ENCODE peak calls at places on chromosomes 16 and 17, in six cellular contexts. L is adrenal gland, F is heart left ventricle, U is tibial nerve, C is spleen, I is body of pancreas. D is an unnamed sample. For H3K9me3, the result is how much of the 10 kb centered on the place peaks cover.

GRCh38 chr17:75013077-75013391 is 564 bp downstream of the MRPL58 start:
- DNase-seq in C (no peak), L (no peak), I (no peak), F (no peak), U (no peak), D (no peak)

GRCh38 chr17:17032131-17032692 is 10.0 kb upstream of the MPRIP start:
- DNase-seq in L (peak), U (no peak), I (peak), F (peak), C (peak), D (no peak)

GRCh38 chr17:76382305-76382802 is 2.1 kb upstream of the SPHK1 start:
- DNase-seq in F (no peak), C (peak), L (no peak), I (peak), U (no peak), D (no peak)

GRCh38 chr17:49523706-49524472 is 28.8 kb downstream of the NGFR start:
- DNase-seq in I (no peak), U (no peak), C (peak), F (no peak), L (no peak), D (no peak)

GRCh38 chr16:74485916-74486315 is 64.6 kb upstream of the CLEC18B start:
- DNase-seq in L (no peak), I (no peak), F (no peak), U (no peak), C (no peak), D (no peak)

GRCh38 chr17:38617074-38617860 is 11.5 kb upstream of the SRCIN1 start:
- DNase-seq in F (no peak), L (no peak), U (no peak), I (no peak), C (peak), D (no peak)

GRCh38 chr17:49694847-49695697 is 12.7 kb downstream of the SLC35B1 start:
- DNase-seq in I (peak), C (peak), U (peak), L (peak), F (peak), D (peak)

GRCh38 chr16:72927199-72928088 is 120.5 kb downstream of the ZFHX3 start:
- DNase-seq in F (no peak), C (peak), L (no peak), I (no peak), U (no peak), D (no peak)

GRCh38 chr17:42519546-42520444 is 16.2 kb upstream of the NAGLU start:
- DNase-seq in L (peak), F (peak), I (peak), U (peak), C (peak), D (peak)

GRCh38 chr17:42891539-42892152 is 9.0 kb upstream of the G6PC1 start:
- DNase-seq in F (peak), I (no peak), L (peak), C (no peak), U (peak), D (peak)

GRCh38 chr17:44968225-44969143 is at the start of gene C1QL1:
- DNase-seq in L (peak), U (peak), C (peak), F (peak), I (peak), D (peak)

GRCh38 chr16:63922563-63922962 is 1199.3 kb downstream of the CDH11 start:
- DNase-seq in U (no peak), C (no peak), L (no peak), I (no peak), F (no peak), D (no peak)

GRCh38 chr16:53154513-53154912 is 99.7 kb downstream of the CHD9 start:
- DNase-seq in C (no peak), I (no peak), L (no peak), U (no peak), F (no peak), D (no peak)

GRCh38 chr17:58097384-58098088 is 14.3 kb downstream of the DYNLL2 start:
- DNase-seq in L (no peak), U (no peak), C (no peak), F (no peak), I (no peak), D (no peak)

GRCh38 chr17:6555331-6556120 is 829 bp downstream of the PITPNM3 start:
- DNase-seq in L (peak), I (peak), F (no peak), C (no peak), U (no peak), D (no peak)

GRCh38 chr17:50608700-50609375 is 25.8 kb upstream of the ABCC3 start:
- DNase-seq in I (no peak), C (no peak), F (no peak), L (no peak), U (no peak), D (no peak)

GRCh38 chr17:61259360-61259759 is 140.3 kb upstream of the TBX2 start:
- DNase-seq in U (no peak), C (no peak), I (no peak), L (no peak), F (no peak), D (no peak)

GRCh38 chr17:47265983-47266541 is 12.4 kb downstream of the ITGB3 start:
- DNase-seq in U (no peak), I (no peak), F (no peak), L (peak), C (no peak), D (no peak)

GRCh38 chr17:44203731-44204452 is 4.2 kb upstream of the ATXN7L3 start:
- DNase-seq in F (no peak), L (no peak), C (no peak), U (peak), I (no peak), D (no peak)

GRCh38 chr17:27666831-27667560 is 36.0 kb downstream of the LGALS9 start:
- DNase-seq in C (peak), I (no peak), L (no peak), F (no peak), U (no peak), D (no peak)

DNA sequence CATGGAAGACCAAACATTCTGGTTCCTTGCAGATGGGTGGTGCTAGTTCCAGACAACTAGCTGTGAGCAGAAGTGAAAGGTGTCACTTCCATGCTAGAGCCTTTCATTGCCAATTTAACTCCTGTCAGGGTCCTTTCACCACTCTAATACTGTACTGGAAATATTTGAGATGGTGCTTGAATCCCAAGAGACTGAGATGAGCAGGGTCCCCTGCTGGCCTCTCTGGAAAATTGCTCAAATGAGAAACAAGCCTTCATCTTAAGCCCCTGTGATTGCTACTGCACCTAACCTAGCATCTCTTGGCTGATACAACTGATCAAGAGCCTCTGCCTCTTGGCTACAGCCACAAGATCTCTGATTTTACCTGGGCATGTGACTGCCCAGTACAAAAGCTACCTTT is 7.4 kb upstream of the VAC14 start:
- DNase-seq in L (no peak), F (no peak), I (no peak), C (no peak), U (no peak), D (no peak)
- TF ChIP-seq CTCF in L (no peak), F (no peak), I (no peak), C (no peak), U (no peak), D (no peak)

DNA sequence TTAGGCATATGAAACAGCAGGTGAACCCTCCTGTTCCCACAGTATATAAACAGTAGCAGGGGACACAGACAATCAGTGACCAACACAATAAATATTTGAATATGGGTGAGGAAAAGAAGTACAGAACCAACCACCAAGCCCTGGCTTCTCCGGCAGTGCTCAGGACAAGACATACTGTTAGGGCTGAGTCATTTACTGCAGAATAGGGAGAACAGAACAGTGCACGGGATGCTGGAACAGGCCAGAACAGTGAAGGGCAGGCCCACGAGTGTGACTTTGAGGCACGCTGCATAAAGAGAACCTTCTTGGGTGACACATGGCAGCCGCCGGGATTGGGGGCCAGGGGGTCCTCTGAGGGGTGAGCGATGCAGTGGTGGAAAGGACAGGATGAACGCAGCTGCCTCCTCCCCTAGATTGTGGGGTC is 160.4 kb downstream of the CMIP start:
- DNase-seq in U (no peak), L (no peak), I (no peak), C (no peak), F (no peak), D (no peak)
- TF ChIP-seq POLR2A in U (no peak), L (no peak), I (no peak), C (no peak), F (no peak), D (no peak)

GRCh38 chr16:30844671-30845449 is 49.0 kb downstream of the BCL7C start:
- DNase-seq in I (peak), U (peak), L (peak), F (peak), C (no peak), D (peak)
- H3K9me3 ChIP-seq in I (under half), U (under half), L (under half), F (under half), C (under half), D (under half)

GRCh38 chr17:19321481-19322128 is 40.9 kb downstream of the B9D1 start:
- DNase-seq in I (no peak), U (no peak), F (no peak), C (peak), L (no peak), D (peak)
- TF ChIP-seq CTCF in I (no peak), U (no peak), F (no peak), C (no peak), L (peak), D (no peak)

GRCh38 chr16:70298988-70299938 is at the start of gene DDX19B:
- DNase-seq in L (peak), F (peak), U (peak), I (peak), C (peak), D (peak)
- TF ChIP-seq POLR2A in L (peak), F (no peak), U (peak), I (peak), C (no peak), D (peak)

D was measured in gastrocnemius medialis.